ENCODE peak calls at places on chromosome 16, in five cellular contexts. One of them, this sample, is unnamed.

GRCh38 chr16:86030116-86030515 is 131.2 kb downstream of the IRF8 start:
- DNase-seq in keratinocyte: no peak
- DNase-seq in H1: no peak
- DNase-seq in neural progenitor cell: no peak
- DNase-seq in fibroblast of the aortic adventitia: no peak
- DNase-seq in this sample: no peak

GRCh38 chr16:19014456-19014855 is 30.7 kb downstream of the TMC7 start:
- DNase-seq in keratinocyte: no peak
- DNase-seq in H1: no peak
- DNase-seq in neural progenitor cell: no peak
- DNase-seq in fibroblast of the aortic adventitia: peak; percentile 14
- DNase-seq in this sample: no peak

GRCh38 chr16:28478511-28479180 is 6.5 kb upstream of the NPIPB7 start:
- DNase-seq in keratinocyte: no peak
- DNase-seq in H1: no peak
- DNase-seq in neural progenitor cell: no peak
- DNase-seq in fibroblast of the aortic adventitia: no peak
- DNase-seq in this sample: no peak

GRCh38 chr16:71771571-71771970 is 37.1 kb downstream of the AP1G1 start:
- DNase-seq in keratinocyte: no peak
- DNase-seq in H1: no peak
- DNase-seq in neural progenitor cell: no peak
- DNase-seq in fibroblast of the aortic adventitia: no peak
- DNase-seq in this sample: no peak

GRCh38 chr16:50367777-50368409 is 895 bp downstream of the BRD7 start:
- DNase-seq in keratinocyte: no peak
- DNase-seq in H1: no peak
- DNase-seq in neural progenitor cell: no peak
- DNase-seq in fibroblast of the aortic adventitia: no peak
- DNase-seq in this sample: no peak

GRCh38 chr16:30354423-30355143 is 525 bp downstream of the CD2BP2 start:
- DNase-seq in keratinocyte: no peak
- DNase-seq in H1: no peak
- DNase-seq in neural progenitor cell: peak; percentile 75
- DNase-seq in fibroblast of the aortic adventitia: peak; percentile 19
- DNase-seq in this sample: no peak

GRCh38 chr16:25027781-25028180 is 12.6 kb upstream of the ARHGAP17 start:
- DNase-seq in keratinocyte: no peak
- DNase-seq in H1: no peak
- DNase-seq in neural progenitor cell: no peak
- DNase-seq in fibroblast of the aortic adventitia: no peak
- DNase-seq in this sample: no peak

GRCh38 chr16:67917140-67917851 is 14.4 kb downstream of the CTRL start:
- DNase-seq in keratinocyte: no peak
- DNase-seq in H1: no peak
- DNase-seq in neural progenitor cell: no peak
- DNase-seq in fibroblast of the aortic adventitia: peak; percentile 42
- DNase-seq in this sample: peak; percentile 42

GRCh38 chr16:47719713-47720112 is 258.6 kb downstream of the PHKB start:
- DNase-seq in keratinocyte: no peak
- DNase-seq in H1: no peak
- DNase-seq in neural progenitor cell: no peak
- DNase-seq in fibroblast of the aortic adventitia: no peak
- DNase-seq in this sample: no peak

GRCh38 chr16:22240023-22240697 is 34.1 kb downstream of the EEF2K start:
- DNase-seq in keratinocyte: no peak
- DNase-seq in H1: no peak
- DNase-seq in neural progenitor cell: no peak
- DNase-seq in fibroblast of the aortic adventitia: peak; percentile 86
- DNase-seq in this sample: peak; percentile 57

GRCh38 chr16:26985100-26986065 is 81.3 kb upstream of the C16orf82 start:
- DNase-seq in keratinocyte: no peak
- DNase-seq in H1: peak; percentile 64
- DNase-seq in neural progenitor cell: no peak
- DNase-seq in fibroblast of the aortic adventitia: no peak
- DNase-seq in this sample: no peak

GRCh38 chr16:51306116-51306515 is 155.0 kb upstream of the SALL1 start:
- DNase-seq in keratinocyte: no peak
- DNase-seq in H1: no peak
- DNase-seq in neural progenitor cell: no peak
- DNase-seq in fibroblast of the aortic adventitia: peak; percentile 73
- DNase-seq in this sample: no peak

GRCh38 chr16:23424292-23424958 is 28.6 kb downstream of the COG7 start:
- DNase-seq in keratinocyte: no peak
- DNase-seq in H1: no peak
- DNase-seq in neural progenitor cell: no peak
- DNase-seq in fibroblast of the aortic adventitia: no peak
- DNase-seq in this sample: no peak

GRCh38 chr16:69339289-69340094 is at the start of the genes COG8 and NIP7:
- DNase-seq in keratinocyte: peak; percentile 95
- DNase-seq in H1: peak; percentile 97
- DNase-seq in neural progenitor cell: peak; percentile 98
- DNase-seq in fibroblast of the aortic adventitia: peak; percentile 99
- DNase-seq in this sample: peak; percentile 99

GRCh38 chr16:74570412-74571301 is 36.3 kb downstream of the GLG1 start:
- DNase-seq in keratinocyte: no peak
- DNase-seq in H1: no peak
- DNase-seq in neural progenitor cell: no peak
- DNase-seq in fibroblast of the aortic adventitia: peak; percentile 48
- DNase-seq in this sample: no peak

GRCh38 chr16:81730090-81731051 is 48.7 kb upstream of the PLCG2 start:
- DNase-seq in keratinocyte: no peak
- DNase-seq in H1: peak; percentile 99
- DNase-seq in neural progenitor cell: peak; percentile 96
- DNase-seq in fibroblast of the aortic adventitia: peak; percentile 73
- DNase-seq in this sample: peak; percentile 89

GRCh38 chr16:49491736-49492089 is 118.1 kb downstream of the C16orf78 start:
- DNase-seq in keratinocyte: no peak
- DNase-seq in H1: no peak
- DNase-seq in neural progenitor cell: peak; percentile 70
- DNase-seq in fibroblast of the aortic adventitia: no peak
- DNase-seq in this sample: peak; percentile 30

GRCh38 chr16:78249056-78249455 is 149.6 kb downstream of the WWOX start:
- DNase-seq in keratinocyte: no peak
- DNase-seq in H1: peak; percentile 57
- DNase-seq in neural progenitor cell: peak; percentile 73
- DNase-seq in fibroblast of the aortic adventitia: no peak
- DNase-seq in this sample: no peak

GRCh38 chr16:87686697-87687570 is 78.9 kb downstream of the KLHDC4 start:
- DNase-seq in keratinocyte: no peak
- DNase-seq in H1: no peak
- DNase-seq in neural progenitor cell: no peak
- DNase-seq in fibroblast of the aortic adventitia: peak; percentile 35
- DNase-seq in this sample: peak; percentile 1

GRCh38 chr16:243348-243747 is 8.7 kb downstream of the FAM234A start:
- DNase-seq in keratinocyte: no peak
- DNase-seq in H1: no peak
- DNase-seq in neural progenitor cell: no peak
- DNase-seq in fibroblast of the aortic adventitia: no peak
- DNase-seq in this sample: no peak

GRCh38 chr16:24988593-24989338 is 26.4 kb downstream of the ARHGAP17 start:
- DNase-seq in keratinocyte: no peak
- DNase-seq in H1: no peak
- DNase-seq in neural progenitor cell: no peak
- DNase-seq in fibroblast of the aortic adventitia: peak; percentile 90
- DNase-seq in this sample: peak; percentile 80

GRCh38 chr16:53031323-53031942 is 21.3 kb downstream of the CHD9NB start:
- DNase-seq in keratinocyte: no peak
- DNase-seq in H1: no peak
- DNase-seq in neural progenitor cell: no peak
- DNase-seq in fibroblast of the aortic adventitia: no peak
- DNase-seq in this sample: no peak

GRCh38 chr16:68892214-68892613 is 48.9 kb downstream of the TANGO6 start:
- DNase-seq in keratinocyte: no peak
- DNase-seq in H1: no peak
- DNase-seq in neural progenitor cell: no peak
- DNase-seq in fibroblast of the aortic adventitia: no peak
- DNase-seq in this sample: no peak

GRCh38 chr16:74718741-74719610 is 18.3 kb upstream of the MLKL start:
- DNase-seq in keratinocyte: no peak
- DNase-seq in H1: no peak
- DNase-seq in neural progenitor cell: no peak
- DNase-seq in fibroblast of the aortic adventitia: no peak
- DNase-seq in this sample: no peak

GRCh38 chr16:82192665-82193064 is 22.6 kb upstream of the MPHOSPH6 start:
- DNase-seq in keratinocyte: no peak
- DNase-seq in H1: no peak
- DNase-seq in neural progenitor cell: no peak
- DNase-seq in fibroblast of the aortic adventitia: peak; percentile 64
- DNase-seq in this sample: peak; percentile 73

GRCh38 chr16:31713945-31714898 is 159.4 kb upstream of the ZNF267 start:
- DNase-seq in keratinocyte: no peak
- DNase-seq in H1: peak; percentile 69
- DNase-seq in neural progenitor cell: peak; percentile 67
- DNase-seq in fibroblast of the aortic adventitia: no peak
- DNase-seq in this sample: no peak

GRCh38 chr16:77327717-77328116 is 107.1 kb downstream of the ADAMTS18 start:
- DNase-seq in keratinocyte: no peak
- DNase-seq in H1: no peak
- DNase-seq in neural progenitor cell: no peak
- DNase-seq in fibroblast of the aortic adventitia: no peak
- DNase-seq in this sample: no peak

GRCh38 chr16:73202176-73202729 is 154.3 kb upstream of the ZFHX3 start:
- DNase-seq in keratinocyte: no peak
- DNase-seq in H1: no peak
- DNase-seq in neural progenitor cell: no peak
- DNase-seq in fibroblast of the aortic adventitia: peak; percentile 99
- DNase-seq in this sample: peak; percentile 94

GRCh38 chr16:73199214-73199613 is 151.3 kb upstream of the ZFHX3 start:
- DNase-seq in keratinocyte: no peak
- DNase-seq in H1: no peak
- DNase-seq in neural progenitor cell: no peak
- DNase-seq in fibroblast of the aortic adventitia: no peak
- DNase-seq in this sample: no peak

GRCh38 chr16:73196670-73197069 is 148.7 kb upstream of the ZFHX3 start:
- DNase-seq in keratinocyte: peak; percentile 2
- DNase-seq in H1: peak; percentile 74
- DNase-seq in neural progenitor cell: peak; percentile 85
- DNase-seq in fibroblast of the aortic adventitia: peak; percentile 77
- DNase-seq in this sample: peak; percentile 87

GRCh38 chr16:73193464-73193863 is 145.5 kb upstream of the ZFHX3 start:
- DNase-seq in keratinocyte: no peak
- DNase-seq in H1: no peak
- DNase-seq in neural progenitor cell: no peak
- DNase-seq in fibroblast of the aortic adventitia: no peak
- DNase-seq in this sample: no peak

DNA sequence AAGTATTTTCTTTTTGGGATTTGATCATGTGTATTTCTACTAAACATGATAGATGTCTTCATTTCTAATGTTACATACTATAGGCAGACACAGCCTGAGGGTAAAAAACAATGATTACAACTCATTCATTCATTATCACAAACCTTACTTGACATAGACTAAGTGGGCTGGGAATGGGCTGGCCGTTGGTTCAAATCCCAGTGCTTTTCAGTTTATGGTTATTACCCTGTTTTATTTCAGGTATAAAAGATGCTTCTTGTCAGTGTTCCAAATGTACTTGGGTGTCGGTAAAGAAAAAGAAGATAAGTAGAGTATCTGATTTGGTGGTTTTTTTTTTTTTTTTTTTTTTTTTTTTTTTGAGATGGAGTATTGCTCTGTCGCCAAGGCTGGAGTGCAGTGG is 149.7 kb upstream of the ZFHX3 start:
- DNase-seq in keratinocyte: no peak
- DNase-seq in H1: no peak
- DNase-seq in neural progenitor cell: no peak
- DNase-seq in fibroblast of the aortic adventitia: no peak
- DNase-seq in this sample: no peak
- TF ChIP-seq CTCF in keratinocyte: no peak
- TF ChIP-seq CTCF in H1: no peak
- TF ChIP-seq CTCF in neural progenitor cell: no peak
- TF ChIP-seq CTCF in fibroblast of the aortic adventitia: no peak
- TF ChIP-seq CTCF in this sample: no peak

DNA sequence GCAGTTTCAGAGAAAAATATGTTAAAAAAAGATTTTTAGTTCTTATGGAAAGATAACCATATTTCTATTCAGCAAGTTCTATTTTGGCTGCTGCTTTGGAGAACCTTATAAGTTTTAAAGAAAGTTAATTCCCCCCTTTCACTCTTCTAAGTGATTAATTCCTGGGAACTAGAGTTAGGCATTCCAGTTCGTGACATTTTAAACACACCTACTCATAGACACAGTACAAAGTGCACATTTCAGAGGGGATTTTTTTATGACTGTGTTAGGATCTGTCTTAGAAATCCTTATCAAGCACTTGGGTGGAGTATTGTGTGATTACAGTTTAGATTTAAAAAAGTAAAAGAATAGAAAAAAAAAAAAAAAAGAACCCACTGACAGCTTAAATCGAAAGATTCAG is 3.5 kb upstream of the CDH11 start:
- DNase-seq in keratinocyte: no peak
- DNase-seq in H1: no peak
- DNase-seq in neural progenitor cell: no peak
- DNase-seq in fibroblast of the aortic adventitia: peak; percentile 66
- DNase-seq in this sample: no peak
- H3K4me3 ChIP-seq in keratinocyte: no peak overlapping the region
- H3K4me3 ChIP-seq in H1: no peak overlapping the region
- H3K4me3 ChIP-seq in neural progenitor cell: no peak overlapping the region
- H3K4me3 ChIP-seq in fibroblast of the aortic adventitia: no peak overlapping the region
- H3K4me3 ChIP-seq in this sample: peak overlapping the region; percentile 75

GRCh38 chr16:12896562-12896961 is 4.8 kb upstream of the SHISA9 start:
- DNase-seq in keratinocyte: no peak
- DNase-seq in H1: no peak
- DNase-seq in neural progenitor cell: peak; percentile 75
- DNase-seq in fibroblast of the aortic adventitia: no peak
- DNase-seq in this sample: no peak
- TF ChIP-seq CTCF in keratinocyte: peak; percentile 39
- TF ChIP-seq CTCF in H1: peak; percentile 80
- TF ChIP-seq CTCF in neural progenitor cell: peak; percentile 79
- TF ChIP-seq CTCF in fibroblast of the aortic adventitia: no peak
- TF ChIP-seq CTCF in this sample: peak; percentile 23

DNA sequence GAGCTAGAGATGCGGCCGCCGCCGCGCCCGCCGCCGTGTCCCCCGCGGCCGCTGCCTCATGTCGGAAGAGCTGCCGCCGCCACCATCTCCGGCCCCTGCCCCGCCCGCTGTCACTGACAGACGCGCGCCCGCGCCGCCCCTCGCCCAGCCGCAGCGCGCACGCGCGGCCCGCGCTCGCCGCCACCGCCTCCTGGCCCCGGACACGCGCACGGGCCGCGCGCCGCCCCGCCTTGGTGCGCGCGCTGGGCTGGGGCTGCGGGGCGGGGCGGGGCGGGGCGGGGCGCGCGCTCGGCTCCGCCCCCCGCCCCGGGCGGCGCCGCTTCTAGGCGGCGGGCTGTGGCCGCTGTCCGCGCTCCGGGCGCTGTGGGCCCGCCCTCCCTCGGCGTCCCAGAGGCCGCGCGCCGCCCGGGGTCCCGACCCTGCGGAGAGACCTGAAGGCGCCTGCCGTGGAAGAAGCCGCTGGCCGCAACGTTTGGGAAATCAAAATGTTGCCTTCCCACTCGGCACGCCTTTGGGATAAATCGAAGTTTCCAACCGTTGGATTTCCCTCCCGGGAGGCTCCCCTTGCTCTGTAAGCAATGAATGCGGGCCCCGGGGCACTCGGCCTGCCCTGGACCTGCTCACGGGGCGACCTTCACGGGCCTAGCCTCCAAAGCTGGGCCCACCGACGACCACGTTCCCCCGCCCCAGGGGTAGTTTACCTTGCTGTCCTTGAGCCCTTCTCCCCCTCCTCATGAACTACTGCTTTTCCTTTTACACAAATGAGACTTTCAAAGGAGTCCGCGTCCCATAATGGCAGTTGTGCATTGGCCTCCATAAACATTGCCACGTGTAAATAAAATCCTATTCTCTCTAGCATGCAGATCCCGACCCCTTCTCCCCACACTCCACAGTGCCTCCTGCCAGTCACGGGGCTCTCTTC is at the start of gene ADCY9:
- DNase-seq in keratinocyte: no peak
- DNase-seq in H1: peak; percentile 85
- DNase-seq in neural progenitor cell: peak; percentile 96
- DNase-seq in fibroblast of the aortic adventitia: peak; percentile 55
- DNase-seq in this sample: peak; percentile 70
- H3K4me3 ChIP-seq in keratinocyte: peak within 1 kb of the TSS; percentile 69
- H3K4me3 ChIP-seq in H1: peak within 1 kb of the TSS; percentile 50
- H3K4me3 ChIP-seq in neural progenitor cell: peak within 1 kb of the TSS; percentile 61
- H3K4me3 ChIP-seq in fibroblast of the aortic adventitia: peak within 1 kb of the TSS; percentile 79
- H3K4me3 ChIP-seq in this sample: peak within 1 kb of the TSS; percentile 61